ENCODE peak calls at places on chromosomes 11 and 22, in four cellular contexts. One of them, this sample, is unnamed.

GRCh38 chr22:17114958-17115235 is 6.3 kb downstream of the TMEM121B start:
- DNase-seq in lower lobe of right lung: no peak
- DNase-seq in GM12891: no peak
- DNase-seq in A549: no peak
- DNase-seq in this sample: no peak

GRCh38 chr22:24486501-24486921 is 8.6 kb upstream of the UPB1 start:
- DNase-seq in lower lobe of right lung: no peak
- DNase-seq in GM12891: no peak
- DNase-seq in A549: no peak
- DNase-seq in this sample: no peak

GRCh38 chr11:77200869-77201268 is 72.8 kb downstream of the MYO7A start:
- DNase-seq in lower lobe of right lung: peak
- DNase-seq in GM12891: no peak
- DNase-seq in A549: no peak
- DNase-seq in this sample: no peak

GRCh38 chr11:120536797-120537169 is 25.2 kb downstream of the GRIK4 start:
- DNase-seq in lower lobe of right lung: no peak
- DNase-seq in GM12891: no peak
- DNase-seq in A549: no peak
- DNase-seq in this sample: peak

GRCh38 chr11:119422505-119423416 is at the start of gene THY1:
- DNase-seq in lower lobe of right lung: no peak
- DNase-seq in GM12891: no peak
- DNase-seq in A549: no peak
- DNase-seq in this sample: peak

GRCh38 chr11:69013009-69013951 is at the start of gene MRGPRF:
- DNase-seq in lower lobe of right lung: peak
- DNase-seq in GM12891: no peak
- DNase-seq in A549: peak
- DNase-seq in this sample: peak

GRCh38 chr11:125787827-125788226 is at the start of gene PATE3:
- DNase-seq in lower lobe of right lung: no peak
- DNase-seq in GM12891: no peak
- DNase-seq in A549: no peak
- DNase-seq in this sample: no peak

GRCh38 chr11:86245369-86246292 is 1.1 kb downstream of the EED start:
- DNase-seq in lower lobe of right lung: no peak
- DNase-seq in GM12891: no peak
- DNase-seq in A549: no peak
- DNase-seq in this sample: no peak

GRCh38 chr11:66227700-66228099 is 40.7 kb upstream of the RAB1B start:
- DNase-seq in lower lobe of right lung: no peak
- DNase-seq in GM12891: no peak
- DNase-seq in A549: no peak
- DNase-seq in this sample: no peak

GRCh38 chr22:30890689-30891442 is 77.7 kb downstream of the MORC2 start:
- DNase-seq in lower lobe of right lung: no peak
- DNase-seq in GM12891: peak
- DNase-seq in A549: peak
- DNase-seq in this sample: peak

GRCh38 chr11:35525501-35526175 is at the start of gene PAMR1:
- DNase-seq in lower lobe of right lung: peak
- DNase-seq in GM12891: peak
- DNase-seq in A549: no peak
- DNase-seq in this sample: peak

GRCh38 chr11:67484847-67485311 is 2.1 kb downstream of the AIP start:
- DNase-seq in lower lobe of right lung: peak
- DNase-seq in GM12891: no peak
- DNase-seq in A549: no peak
- DNase-seq in this sample: no peak

GRCh38 chr11:86459002-86459385 is 84.3 kb downstream of the CCDC81 start:
- DNase-seq in lower lobe of right lung: no peak
- DNase-seq in GM12891: no peak
- DNase-seq in A549: no peak
- DNase-seq in this sample: no peak

GRCh38 chr22:35421121-35421520 is 21.2 kb downstream of the MCM5 start:
- DNase-seq in lower lobe of right lung: no peak
- DNase-seq in GM12891: no peak
- DNase-seq in A549: no peak
- DNase-seq in this sample: peak

GRCh38 chr11:3134218-3134621 is 30.9 kb downstream of the OSBPL5 start:
- DNase-seq in lower lobe of right lung: peak
- DNase-seq in GM12891: no peak
- DNase-seq in A549: no peak
- DNase-seq in this sample: peak

GRCh38 chr11:798093-798713 is at the start of gene SLC25A22:
- DNase-seq in lower lobe of right lung: peak
- DNase-seq in GM12891: peak
- DNase-seq in A549: peak
- DNase-seq in this sample: peak

GRCh38 chr22:33600113-33600512 is 320.2 kb downstream of the LARGE1 start:
- DNase-seq in lower lobe of right lung: no peak
- DNase-seq in GM12891: no peak
- DNase-seq in A549: no peak
- DNase-seq in this sample: no peak